ENCODE peak calls at places on chromosomes 13 and 19, in four cellular contexts. L, S, Z and W are unnamed samples.

GRCh38 chr19:51259348-51260245 is 8.7 kb downstream of the SIGLECL1 start:
- DNase-seq in L (no peak), S (no peak), Z (peak; percentile 20), W (peak; percentile 18)

GRCh38 chr19:45591004-45591637 is 6.5 kb upstream of the OPA3 start:
- DNase-seq in L (peak; percentile 31), S (no peak), Z (peak; percentile 68), W (peak; percentile 37)

GRCh38 chr19:51375504-51376221 is 3.2 kb upstream of the NKG7 start:
- DNase-seq in L (no peak), S (no peak), Z (no peak), W (no peak)

GRCh38 chr19:50657222-50657669 is 8.0 kb downstream of the C19orf81 start:
- DNase-seq in L (no peak), S (no peak), Z (no peak), W (no peak)

GRCh38 chr13:103515410-103515809 is 449.2 kb upstream of the SLC10A2 start:
- DNase-seq in L (no peak), S (no peak), Z (no peak), W (no peak)

GRCh38 chr13:81018936-81019335 is 678.0 kb upstream of the SPRY2 start:
- DNase-seq in L (no peak), S (no peak), Z (no peak), W (no peak)

GRCh38 chr13:99658266-99658991 is 157.2 kb downstream of the TM9SF2 start:
- DNase-seq in L (peak; percentile 50), S (no peak), Z (peak; percentile 40), W (peak; percentile 14)

GRCh38 chr19:37938379-37938778 is 31.4 kb downstream of the SIPA1L3 start:
- DNase-seq in L (no peak), S (no peak), Z (no peak), W (no peak)

GRCh38 chr19:55647732-55648656 is at the start of gene CCDC106:
- DNase-seq in L (peak; percentile 43), S (no peak), Z (peak; percentile 63), W (peak; percentile 44)

GRCh38 chr19:52070496-52070895 is 21.9 kb upstream of the ZNF432 start:
- DNase-seq in L (no peak), S (no peak), Z (no peak), W (no peak)

GRCh38 chr19:11191273-11191755 is 6.0 kb downstream of the KANK2 start:
- DNase-seq in L (no peak), S (peak; percentile 65), Z (peak; percentile 58), W (no peak)

GRCh38 chr13:24187185-24187584 is 26.7 kb downstream of the SPATA13 start:
- DNase-seq in L (no peak), S (no peak), Z (no peak), W (no peak)

GRCh38 chr19:35557539-35558399 is 5.7 kb downstream of the ATP4A start:
- DNase-seq in L (peak; percentile 52), S (no peak), Z (peak; percentile 75), W (peak; percentile 42)

GRCh38 chr13:79966502-79966901 is 374.4 kb downstream of the SPRY2 start:
- DNase-seq in L (no peak), S (no peak), Z (no peak), W (no peak)

GRCh38 chr19:51462276-51462675 is 4.0 kb upstream of the SIGLEC8 start:
- DNase-seq in L (no peak), S (no peak), Z (no peak), W (no peak)

DNA sequence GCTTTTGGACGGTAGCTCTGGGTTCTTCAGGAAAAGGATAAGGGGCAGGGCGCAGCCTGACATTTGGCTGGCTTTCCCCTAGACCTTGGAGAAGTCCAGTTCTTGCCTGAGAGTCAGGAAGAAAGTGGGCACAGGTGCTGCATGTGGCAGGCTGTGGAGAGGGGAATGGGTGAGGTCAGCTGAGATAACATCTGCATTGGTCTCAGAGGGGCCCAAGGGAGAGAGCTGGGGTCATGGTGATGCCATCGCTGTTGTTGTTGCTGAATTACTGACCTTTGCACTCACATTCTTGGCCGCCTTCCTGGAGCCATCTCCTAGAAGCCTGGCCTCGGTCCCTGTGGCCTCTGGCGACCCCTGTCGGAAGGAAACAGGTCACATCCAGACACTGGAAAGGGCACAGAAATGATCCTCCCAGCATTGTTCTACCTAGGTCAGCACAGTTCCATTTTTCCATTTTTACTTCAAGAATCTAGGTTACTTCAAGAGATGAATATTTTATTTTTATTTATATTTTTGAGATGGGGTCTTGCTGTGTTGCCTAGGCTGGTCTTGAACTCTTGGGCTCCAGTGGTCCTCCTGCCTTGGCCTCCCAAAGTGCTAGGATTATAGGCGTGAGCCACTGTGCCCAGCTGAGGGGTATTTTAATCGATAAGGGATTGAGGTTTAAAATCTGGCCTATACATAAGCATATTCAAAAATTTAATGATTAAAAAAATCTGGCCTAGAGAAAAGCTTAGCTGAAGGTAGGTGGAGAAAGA is 6.5 kb upstream of the LIPE start:
- DNase-seq in L (peak; percentile 59), S (no peak), Z (peak; percentile 97), W (no peak)
- TF ChIP-seq CTCF in L (peak; percentile 78), S (no peak), Z (peak; percentile 67), W (no peak)

GRCh38 chr19:10112037-10112751 is 701 bp downstream of the P2RY11 start:
- DNase-seq in L (peak; percentile 66), S (no peak), Z (no peak), W (no peak)

GRCh38 chr19:10109528-10109927 is 2.0 kb upstream of the P2RY11 start:
- DNase-seq in L (no peak), S (no peak), Z (no peak), W (no peak)

GRCh38 chr19:10111405-10111811 is at the start of gene P2RY11:
- DNase-seq in L (peak; percentile 29), S (no peak), Z (no peak), W (no peak)

GRCh38 chr19:10110076-10110971 is 1.2 kb upstream of the P2RY11 start:
- DNase-seq in L (no peak), S (no peak), Z (no peak), W (no peak)

DNA sequence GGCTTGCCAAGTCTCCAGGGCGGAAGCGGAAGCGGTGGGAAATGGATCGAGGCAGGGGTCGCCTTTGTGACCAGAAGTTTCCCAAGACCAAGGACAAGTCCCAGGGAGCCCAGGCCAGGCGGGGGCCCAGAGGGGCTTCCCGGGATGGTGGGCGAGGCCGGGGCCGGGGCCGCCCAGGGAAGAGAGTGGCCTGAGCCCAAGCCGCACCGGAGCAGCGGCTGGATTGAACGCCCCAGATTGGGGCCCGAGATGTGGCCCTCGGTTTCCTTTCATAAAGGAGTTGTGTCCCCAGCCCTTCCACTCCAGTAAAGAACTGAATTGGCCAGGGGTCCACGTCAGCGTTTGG is 548 bp upstream of the P2RY11 start:
- DNase-seq in L (no peak), S (no peak), Z (no peak), W (no peak)
- TF ChIP-seq CTCF in L (no peak), S (no peak), Z (no peak), W (no peak)

GRCh38 chr13:58239774-58240268 is 608.3 kb downstream of the PCDH17 start:
- DNase-seq in L (no peak), S (no peak), Z (no peak), W (no peak)

DNA sequence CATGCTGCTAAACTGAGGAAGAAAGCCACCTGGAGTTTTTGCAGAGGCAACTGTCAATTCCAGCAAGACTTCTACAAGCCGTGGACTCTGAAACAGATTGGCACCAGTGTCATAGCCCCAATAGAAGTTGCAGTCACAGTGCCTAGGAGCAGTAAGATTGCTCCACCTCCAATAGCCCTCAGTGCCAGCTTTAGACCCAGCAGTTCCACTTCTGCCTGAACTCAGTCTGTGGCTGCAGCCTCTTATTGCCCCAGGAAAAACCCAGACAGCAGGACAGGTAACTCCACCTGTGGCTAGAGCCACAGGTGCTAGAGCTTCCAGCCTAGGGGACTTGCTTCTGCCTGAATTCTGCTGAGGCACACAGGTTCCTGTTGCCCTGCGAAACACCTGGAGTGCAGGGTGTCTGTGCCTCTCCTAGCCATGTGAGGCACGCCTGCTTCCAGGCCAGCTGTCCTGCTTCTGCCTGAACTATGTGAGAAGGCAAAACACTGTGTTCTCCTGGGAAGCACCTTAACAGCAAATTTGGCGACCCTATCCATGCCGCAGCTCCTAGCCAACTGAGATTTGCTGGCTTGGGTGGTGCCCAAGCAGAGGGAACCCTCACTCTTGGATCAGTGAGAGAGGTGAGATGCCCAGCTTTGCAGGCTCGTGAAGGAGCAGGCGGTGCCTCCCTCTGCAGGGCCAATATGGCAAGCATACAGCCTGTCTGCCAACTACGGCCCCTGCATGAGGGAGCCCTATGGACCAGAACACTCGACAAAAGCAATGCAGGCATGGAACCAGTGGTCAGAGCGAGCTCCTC is 607.6 kb downstream of the PCDH17 start:
- DNase-seq in L (no peak), S (no peak), Z (no peak), W (no peak)
- TF ChIP-seq CTCF in L (no peak), S (no peak), Z (no peak), W (no peak)

GRCh38 chr19:16801599-16801998 is 27.6 kb upstream of the SIN3B start:
- DNase-seq in L (no peak), S (no peak), Z (no peak), W (no peak)
- TF ChIP-seq CTCF in L (no peak), S (no peak), Z (no peak), W (no peak)

GRCh38 chr19:18484992-18485391 is 36.9 kb downstream of the ELL start:
- DNase-seq in L (no peak), S (no peak), Z (no peak), W (no peak)
- TF ChIP-seq CTCF in L (no peak), S (no peak), Z (no peak), W (peak; percentile 7)

DNA sequence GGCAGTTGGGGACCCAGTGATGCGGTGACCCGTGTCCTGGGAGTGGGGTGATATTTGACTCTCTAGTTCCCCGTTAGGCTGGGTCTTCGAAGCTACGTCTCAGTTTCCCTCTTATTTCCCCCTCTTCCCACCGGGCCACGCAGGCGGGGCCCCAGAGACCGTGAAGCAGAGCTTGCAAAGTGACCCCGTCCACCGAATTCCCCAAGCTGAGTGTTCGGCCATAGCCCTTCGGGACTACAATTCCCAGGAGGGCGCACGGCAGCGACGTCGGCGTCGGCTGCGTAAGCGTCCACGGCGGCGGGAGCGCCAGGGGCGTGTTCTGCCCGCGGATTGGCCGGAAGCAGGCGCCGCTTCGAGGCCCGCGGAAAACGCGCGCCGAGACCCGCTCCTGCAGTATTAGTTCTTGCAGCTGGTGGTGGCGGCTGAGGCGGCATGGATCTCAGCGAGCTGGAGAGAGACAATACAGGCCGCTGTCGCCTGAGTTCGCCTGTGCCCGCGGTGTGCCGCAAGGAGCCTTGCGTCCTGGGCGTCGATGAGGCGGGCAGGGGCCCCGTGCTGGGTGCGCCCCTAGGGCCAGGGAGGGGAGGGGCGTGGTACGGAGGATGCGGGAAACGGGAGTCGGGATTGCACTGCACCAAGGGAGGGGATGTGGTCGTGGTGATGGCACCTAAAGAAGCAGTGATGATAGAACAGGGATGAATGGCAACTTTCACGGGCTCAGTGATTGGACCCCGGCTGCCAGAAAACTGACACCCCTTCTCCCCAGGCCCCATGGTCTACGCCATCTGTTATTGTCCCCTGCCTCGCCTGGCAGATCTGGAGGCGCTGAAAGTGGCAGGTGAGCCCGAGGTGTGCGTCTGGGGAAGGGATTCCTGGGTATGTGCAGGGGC is at the start of gene RNASEH2A:
- DNase-seq in L (peak; percentile 86), S (no peak), Z (peak; percentile 90), W (peak; percentile 85)
- TF ChIP-seq CTCF in L (no peak), S (no peak), Z (no peak), W (peak; percentile 34)

GRCh38 chr19:4065430-4066175 is 1.1 kb downstream of the ZBTB7A start:
- DNase-seq in L (peak; percentile 98), S (peak; percentile 77), Z (peak; percentile 94), W (peak; percentile 96)

GRCh38 chr19:4064551-4065260 is 2.0 kb downstream of the ZBTB7A start:
- DNase-seq in L (peak; percentile 47), S (no peak), Z (peak; percentile 61), W (peak; percentile 50)

GRCh38 chr19:4063369-4064072 is 3.2 kb downstream of the ZBTB7A start:
- DNase-seq in L (no peak), S (no peak), Z (peak; percentile 50), W (no peak)

GRCh38 chr19:4062576-4063368 is 3.9 kb downstream of the ZBTB7A start:
- DNase-seq in L (no peak), S (no peak), Z (peak; percentile 62), W (no peak)

GRCh38 chr19:4064073-4064550 is 2.6 kb downstream of the ZBTB7A start:
- DNase-seq in L (no peak), S (no peak), Z (peak; percentile 46), W (no peak)
- TF ChIP-seq CTCF in L (no peak), S (no peak), Z (no peak), W (no peak)